ENCODE peak calls at places on chromosomes 2 and 18, in five cellular contexts. M is H9, J is H1, V is IMR-90, A is neuronal stem cell. Y is an unnamed sample. For H3K4me1, the result is how much of the 10 kb centered on the place peaks cover.

GRCh38 chr2:177716484-177716883 is 323.9 kb downstream of the AGPS start:
- DNase-seq in J (no peak), M (no peak), V (no peak), A (no peak), Y (no peak)

GRCh38 chr18:76989647-76990190 is 142.9 kb downstream of the MBP start:
- DNase-seq in V (no peak), J (no peak), A (no peak), M (no peak), Y (no peak)

GRCh38 chr2:238701907-238702206 is 146.0 kb upstream of the TWIST2 start:
- DNase-seq in A (no peak), V (no peak), M (no peak), J (no peak), Y (peak)

GRCh38 chr18:45974088-45974536 is 7.0 kb upstream of the EPG5 start:
- DNase-seq in V (peak), M (peak), J (no peak), A (peak), Y (peak)

GRCh38 chr2:238399094-238399493 is 27.6 kb upstream of the ASB1 start:
- DNase-seq in A (no peak), J (no peak), V (no peak), M (no peak), Y (no peak)

GRCh38 chr18:7417742-7418141 is 149.4 kb upstream of the PTPRM start:
- DNase-seq in J (no peak), V (no peak), M (no peak), A (no peak), Y (peak)

GRCh38 chr18:45463433-45463832 is 151.8 kb upstream of the SLC14A2 start:
- DNase-seq in A (no peak), J (no peak), V (no peak), M (no peak), Y (peak)

GRCh38 chr18:457120-457519 is 43.4 kb downstream of the COLEC12 start:
- DNase-seq in A (no peak), V (peak), J (no peak), M (no peak), Y (no peak)

GRCh38 chr2:237459226-237459625 is 27.8 kb upstream of the MLPH start:
- DNase-seq in V (no peak), A (no peak), J (no peak), M (no peak), Y (no peak)

GRCh38 chr2:86764661-86765307 is 25.9 kb downstream of the CD8A start:
- DNase-seq in A (peak), J (no peak), V (peak), M (no peak), Y (peak)

GRCh38 chr18:22391571-22392359 is 25.9 kb downstream of the CTAGE1 start:
- DNase-seq in M (no peak), A (no peak), V (peak), J (no peak), Y (peak)

GRCh38 chr2:16393483-16394071 is 272.1 kb downstream of the CYRIA start:
- DNase-seq in M (no peak), A (no peak), J (no peak), V (no peak), Y (no peak)

GRCh38 chr2:3183766-3184165 is 193.9 kb downstream of the EIPR1 start:
- DNase-seq in V (no peak), J (no peak), A (no peak), M (no peak), Y (no peak)

GRCh38 chr18:59631583-59632181 is 65.5 kb downstream of the CCBE1 start:
- DNase-seq in A (peak), J (no peak), V (peak), M (peak), Y (no peak)

GRCh38 chr2:28310107-28310506 is 82.6 kb upstream of the FOSL2 start:
- DNase-seq in M (no peak), J (no peak), A (no peak), V (no peak), Y (no peak)

GRCh38 chr2:27715318-27716165 is 51.9 kb downstream of the SLC4A1AP start:
- DNase-seq in A (no peak), V (peak), M (no peak), J (no peak), Y (no peak)

GRCh38 chr2:159285433-159285832 is 1.1 kb downstream of the WDSUB1 start:
- DNase-seq in A (no peak), V (no peak), M (no peak), J (no peak), Y (no peak)

GRCh38 chr2:216857131-216857550 is 2.7 kb downstream of the TNP1 start:
- DNase-seq in V (peak), J (no peak), M (no peak), A (no peak), Y (no peak)

GRCh38 chr2:199833525-199833924 is 17.5 kb downstream of the FTCDNL1 start:
- DNase-seq in V (no peak), M (no peak), A (no peak), J (no peak), Y (no peak)

GRCh38 chr2:128510701-128511100 is 192.0 kb upstream of the HS6ST1 start:
- DNase-seq in V (peak), J (no peak), A (no peak), M (no peak), Y (no peak)

GRCh38 chr2:205996156-205996555 is 89.8 kb downstream of the INO80D start:
- DNase-seq in A (no peak), J (no peak), M (no peak), V (no peak), Y (no peak)

GRCh38 chr18:12460874-12461273 is 53.1 kb downstream of the PRELID3A start:
- DNase-seq in A (no peak), M (no peak), J (no peak), V (peak), Y (no peak)

GRCh38 chr2:73004466-73004865 is 67.0 kb downstream of the SFXN5 start:
- DNase-seq in M (peak), V (no peak), A (no peak), J (no peak), Y (no peak)

GRCh38 chr2:1594281-1595171 is 149.8 kb downstream of the PXDN start:
- DNase-seq in A (no peak), M (peak), V (no peak), J (no peak), Y (no peak)

GRCh38 chr2:98911376-98912154 is 24.5 kb downstream of the CRACDL start:
- DNase-seq in A (no peak), J (no peak), M (no peak), V (peak), Y (no peak)

GRCh38 chr2:20604957-20605381 is 45.9 kb downstream of the HS1BP3 start:
- DNase-seq in V (peak), A (no peak), M (no peak), J (no peak), Y (no peak)

GRCh38 chr2:31334311-31335026 is 80.1 kb downstream of the XDH start:
- DNase-seq in V (peak), J (no peak), M (no peak), A (no peak), Y (no peak)

GRCh38 chr2:33077841-33078240 is 131.1 kb downstream of the LTBP1 start:
- DNase-seq in V (no peak), J (no peak), A (no peak), M (no peak), Y (no peak)

GRCh38 chr2:14565666-14566065 is 66.9 kb upstream of the LRATD1 start:
- DNase-seq in A (no peak), M (no peak), V (no peak), J (no peak), Y (peak)

GRCh38 chr2:191935247-191935646 is 88.4 kb upstream of the CAVIN2 start:
- DNase-seq in J (no peak), A (no peak), V (no peak), M (no peak), Y (no peak)

DNA sequence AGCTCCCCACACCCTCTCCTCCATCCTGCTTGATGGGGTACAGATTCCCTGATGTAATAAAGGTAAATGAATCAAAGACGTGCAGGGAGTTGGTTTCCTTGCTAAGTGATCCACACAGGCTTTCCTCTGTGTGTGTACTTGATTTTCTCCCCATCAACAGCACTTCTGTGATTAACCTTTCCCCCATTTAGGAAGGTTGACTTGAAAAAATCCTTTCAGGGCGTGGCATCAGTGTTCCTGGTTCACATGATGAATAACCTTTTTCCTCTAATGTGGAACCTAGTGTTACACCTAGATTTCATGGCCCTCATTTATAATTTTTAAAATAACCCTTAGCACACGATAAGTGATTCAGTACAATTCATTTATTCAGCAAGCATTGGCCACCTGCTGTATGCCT is 115.0 kb downstream of the ICA1L start:
- DNase-seq in J (no peak), M (no peak), A (no peak), V (no peak), Y (no peak)
- H3K4me1 ChIP-seq in J (under half), M (under half), A (under half), V (under half), Y (under half)

GRCh38 chr2:63840785-63841253 is 877 bp upstream of the UGP2 start:
- DNase-seq in J (peak), A (peak), M (peak), V (peak), Y (peak)
- H3K14ac ChIP-seq in J (no peak), A (no peak), M (peak), V (peak), Y (peak)

DNA sequence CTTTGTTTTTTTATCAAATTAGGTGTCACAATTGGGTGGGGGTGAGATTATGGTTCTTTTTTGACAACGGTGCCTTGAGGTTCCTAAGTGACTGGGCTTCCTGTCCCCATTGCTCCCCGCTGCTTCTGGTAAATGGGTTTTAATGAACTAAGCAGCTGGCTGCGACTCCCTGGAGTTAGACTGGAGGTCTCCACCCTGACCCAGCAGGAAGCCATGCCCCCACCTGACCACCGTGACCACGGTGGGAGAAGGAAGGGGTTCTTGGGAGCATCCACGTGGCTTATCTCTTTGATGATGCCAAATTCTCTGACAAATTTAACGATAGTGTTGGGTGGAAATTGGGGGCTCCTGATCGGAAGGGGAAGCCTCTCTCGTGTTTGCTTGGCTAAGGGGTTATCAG is 12.2 kb downstream of the CNDP2 start:
- DNase-seq in M (no peak), J (no peak), V (no peak), A (no peak), Y (no peak)
- H3K23ac ChIP-seq in M (no peak), J (no peak), V (no peak), A (no peak), Y (no peak)

DNA sequence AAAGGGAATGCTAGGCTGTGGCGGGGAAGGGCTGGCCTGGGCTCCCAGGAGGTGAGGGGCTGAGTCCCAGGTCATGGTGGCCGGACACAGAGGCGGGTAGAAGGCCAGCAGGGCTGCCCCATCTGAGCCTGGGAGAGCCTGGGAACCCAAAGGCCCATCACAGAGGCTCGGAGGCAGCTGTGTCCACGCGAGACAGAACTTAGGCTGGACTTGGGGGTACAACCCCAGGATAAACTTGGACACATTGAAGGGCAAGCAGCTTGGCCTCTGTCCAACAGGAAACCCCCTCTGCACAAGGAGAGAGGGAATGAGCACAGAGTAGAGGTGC is 95.9 kb downstream of the ZFP36L2 start:
- DNase-seq in V (no peak), J (no peak), M (no peak), A (no peak), Y (no peak)
- H3K4me1 ChIP-seq in V (under half), J (under half), M (under half), A (under half), Y (under half)